ENCODE peak calls at places on chromosomes 3 and 15, in seven cellular contexts. J is HCT116, Y is AG09309, Q is LNCaP clone FGC, W is B cell, F is GM12878, I is GM06990. P is an unnamed sample.

GRCh38 chr3:40756500-40756899 is 231.7 kb downstream of the ZNF621 start:
- DNase-seq in Y (no peak), W (no peak), Q (no peak), F (no peak), I (no peak), J (no peak), P (no peak)

GRCh38 chr15:91135201-91136130 is 35.4 kb downstream of the SV2B start:
- DNase-seq in Q (no peak), J (no peak), W (no peak), Y (no peak), F (peak), I (peak), P (peak)

GRCh38 chr3:129621626-129622417 is 15.3 kb upstream of the PLXND1 start:
- DNase-seq in J (no peak), Q (no peak), F (no peak), I (no peak), Y (no peak), W (no peak), P (no peak)

GRCh38 chr15:78023081-78023665 is 54.3 kb downstream of the TBC1D2B start:
- DNase-seq in J (no peak), F (no peak), Y (no peak), Q (no peak), W (no peak), I (no peak), P (no peak)

GRCh38 chr15:43463542-43463941 is 29.4 kb downstream of the TP53BP1 start:
- DNase-seq in I (no peak), Q (no peak), J (no peak), F (no peak), Y (no peak), W (no peak), P (no peak)

GRCh38 chr3:165643433-165643824 is 193.8 kb downstream of the BCHE start:
- DNase-seq in W (no peak), I (no peak), J (no peak), F (no peak), Q (no peak), Y (no peak), P (no peak)

GRCh38 chr15:69742361-69742760 is 289.7 kb downstream of the RPLP1 start:
- DNase-seq in I (no peak), Q (no peak), W (no peak), Y (no peak), J (no peak), F (no peak), P (no peak)

GRCh38 chr3:159806412-159806811 is 182.2 kb upstream of the IL12A start:
- DNase-seq in W (no peak), F (no peak), Y (no peak), I (no peak), J (no peak), Q (no peak), P (no peak)

GRCh38 chr3:196969660-196970546 is 1.3 kb upstream of the PIGZ start:
- DNase-seq in W (peak), Q (no peak), Y (no peak), I (peak), F (no peak), J (no peak), P (peak)

GRCh38 chr15:79455361-79455760 is 23.2 kb downstream of the MINAR1 start:
- DNase-seq in J (no peak), F (no peak), I (no peak), Q (no peak), Y (no peak), W (no peak), P (no peak)

GRCh38 chr15:93019971-93020370 is 69.0 kb downstream of the RGMA start:
- DNase-seq in I (no peak), W (no peak), F (no peak), J (no peak), Y (no peak), Q (no peak), P (no peak)

GRCh38 chr3:50356553-50356952 is 2.8 kb downstream of the TMEM115 start:
- DNase-seq in Q (no peak), Y (no peak), J (no peak), I (no peak), F (no peak), W (no peak), P (no peak)

GRCh38 chr3:183203670-183204069 is 41.1 kb upstream of the LAMP3 start:
- DNase-seq in I (no peak), Y (no peak), J (no peak), Q (no peak), W (no peak), F (no peak), P (no peak)

GRCh38 chr3:141384157-141384556 is 15.9 kb downstream of the ZBTB38 start:
- DNase-seq in W (no peak), I (no peak), Q (no peak), J (no peak), F (no peak), Y (no peak), P (peak)

GRCh38 chr3:177443469-177443868 is 246.2 kb upstream of the TBL1XR1 start:
- DNase-seq in I (no peak), Q (no peak), J (peak), F (no peak), W (no peak), Y (no peak), P (no peak)

GRCh38 chr3:194487289-194488006 is 646 bp upstream of the ATP13A3 start:
- DNase-seq in F (no peak), I (peak), Y (no peak), Q (no peak), J (no peak), W (peak), P (peak)

GRCh38 chr15:63283126-63283525 is 5.7 kb downstream of the APH1B start:
- DNase-seq in Y (no peak), I (no peak), Q (no peak), F (no peak), J (no peak), W (no peak), P (no peak)

GRCh38 chr3:57892423-57892822 is 115.8 kb upstream of the FLNB start:
- DNase-seq in Y (no peak), Q (no peak), I (no peak), J (no peak), W (no peak), F (no peak), P (no peak)

GRCh38 chr15:99146661-99147060 is 41.8 kb downstream of the SYNM start:
- DNase-seq in I (no peak), Y (no peak), F (no peak), Q (no peak), J (no peak), W (no peak), P (no peak)

GRCh38 chr15:32701863-32702262 is 15.9 kb upstream of the GREM1 start:
- DNase-seq in F (no peak), Q (no peak), J (no peak), I (no peak), W (no peak), Y (no peak), P (no peak)

GRCh38 chr15:31605467-31605931 is 278.9 kb downstream of the KLF13 start:
- DNase-seq in Y (no peak), J (no peak), I (no peak), W (no peak), Q (no peak), F (no peak), P (no peak)

GRCh38 chr15:34679326-34679725 is 75.5 kb downstream of the GJD2 start:
- DNase-seq in Q (no peak), J (no peak), I (no peak), W (no peak), Y (no peak), F (no peak), P (no peak)

GRCh38 chr3:20190991-20191390 is 5.0 kb upstream of the SGO1 start:
- DNase-seq in F (no peak), Y (no peak), I (no peak), J (no peak), W (no peak), Q (no peak), P (no peak)
- TF ChIP-seq CTCF in F (no peak), Y (no peak), I (no peak), J (no peak), W (no peak), Q (no peak), P (no peak)

DNA sequence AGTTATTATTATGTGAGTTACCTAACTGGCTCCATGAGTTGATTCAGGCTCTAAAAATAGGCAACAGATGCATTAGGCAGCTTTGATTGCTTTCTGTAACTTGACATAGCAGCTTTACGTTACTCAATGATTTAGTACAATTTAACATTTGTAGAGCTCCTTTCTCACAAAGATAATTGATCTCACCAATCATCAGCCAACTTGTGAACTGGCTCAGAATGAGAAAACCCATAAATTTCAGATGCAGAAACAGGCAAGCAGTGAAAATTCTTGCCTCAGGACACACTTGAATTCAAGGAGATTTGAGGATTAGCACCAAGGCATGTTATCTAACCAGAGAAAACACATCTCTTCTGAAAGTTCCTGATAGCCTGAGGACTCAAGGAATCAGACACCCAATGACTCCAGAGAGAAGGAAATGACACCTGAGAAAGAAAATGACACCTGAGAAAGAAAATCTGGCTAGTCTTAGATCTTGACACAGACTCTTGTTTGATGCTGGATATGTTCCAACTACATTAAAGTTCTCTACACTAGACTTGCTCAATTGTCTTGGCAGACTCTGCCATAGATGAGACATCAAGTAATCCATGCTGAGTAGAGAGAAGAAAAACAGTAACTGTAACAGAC is 315.1 kb upstream of the CBLB start:
- DNase-seq in I (peak), W (no peak), Y (peak), J (no peak), F (peak), Q (peak), P (peak)
- TF ChIP-seq CTCF in I (no peak), W (no peak), Y (no peak), J (no peak), F (no peak), Q (no peak), P (no peak)

GRCh38 chr3:152218604-152219003 is 50.1 kb upstream of the MBNL1 start:
- DNase-seq in W (no peak), Q (no peak), I (no peak), Y (no peak), J (no peak), F (no peak), P (no peak)
- TF ChIP-seq CTCF in W (no peak), Q (no peak), I (no peak), Y (no peak), J (no peak), F (no peak), P (no peak)

GRCh38 chr15:58383876-58384275 is 47.9 kb upstream of the LIPC start:
- DNase-seq in Y (no peak), Q (no peak), F (no peak), I (no peak), J (no peak), W (no peak), P (no peak)
- TF ChIP-seq CTCF in Y (no peak), Q (no peak), F (no peak), I (no peak), J (no peak), W (no peak), P (no peak)

DNA sequence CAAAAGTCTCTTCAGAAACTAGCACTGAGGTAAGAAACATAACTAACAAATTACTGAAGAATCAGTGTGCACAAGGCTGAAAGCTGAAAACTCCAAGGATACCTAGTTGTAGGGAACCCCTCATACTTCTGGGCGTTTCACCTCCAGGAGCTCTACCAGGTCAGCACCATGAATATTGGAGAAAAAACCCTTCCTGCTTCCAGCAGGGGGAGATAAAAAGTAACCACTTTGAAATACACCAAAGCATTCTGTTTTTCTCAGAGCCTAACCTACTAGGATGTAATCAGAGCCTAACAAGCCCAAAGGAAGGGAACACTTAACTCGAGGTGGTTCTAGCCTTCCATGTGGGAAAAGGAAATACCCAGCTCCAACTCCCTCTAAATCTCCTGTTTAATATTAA is 175.8 kb upstream of the MME start:
- DNase-seq in Q (no peak), J (peak), W (peak), I (no peak), F (no peak), Y (no peak), P (peak)
- TF ChIP-seq CTCF in Q (peak), J (peak), W (peak), I (peak), F (peak), Y (peak), P (peak)

GRCh38 chr15:38391186-38391585 is 62.7 kb upstream of the FAM98B start:
- DNase-seq in Y (no peak), F (no peak), W (no peak), Q (no peak), I (no peak), J (no peak), P (no peak)
- TF ChIP-seq CTCF in Y (no peak), F (no peak), W (no peak), Q (no peak), I (no peak), J (no peak), P (no peak)

GRCh38 chr15:100663066-100663465 is 60.7 kb downstream of the ASB7 start:
- DNase-seq in I (no peak), J (peak), Y (no peak), W (no peak), F (no peak), Q (no peak), P (no peak)
- TF ChIP-seq CTCF in I (peak), J (peak), Y (peak), W (no peak), F (peak), Q (no peak), P (no peak)

GRCh38 chr3:172303941-172304558 is 144.2 kb downstream of the GHSR start:
- DNase-seq in Y (no peak), I (no peak), Q (no peak), J (no peak), F (no peak), W (no peak), P (no peak)
- TF ChIP-seq CTCF in Y (no peak), I (no peak), Q (peak), J (no peak), F (no peak), W (no peak), P (no peak)

P was measured in GM12865.